ENCODE peak calls at places on chromosomes 7 and 10, in five cellular contexts. M, T, W, R and J are unnamed samples.

GRCh38 chr7:46115410-46115809 is 194.3 kb upstream of the IGFBP3 start:
- DNase-seq in M (no peak), T (no peak), W (no peak), R (no peak), J (no peak)

GRCh38 chr7:75980865-75981449 is 13.4 kb downstream of the TMEM120A start:
- DNase-seq in M (no peak), T (peak), W (no peak), R (no peak), J (no peak)

GRCh38 chr7:24279512-24279911 is 4.5 kb upstream of the NPY start:
- DNase-seq in M (no peak), T (no peak), W (no peak), R (no peak), J (no peak)

GRCh38 chr7:139284252-139284896 is 53.3 kb downstream of the UBN2 start:
- DNase-seq in M (no peak), T (no peak), W (peak), R (no peak), J (no peak)

GRCh38 chr7:47988496-47989386 is 9.3 kb upstream of the HUS1 start:
- DNase-seq in M (no peak), T (no peak), W (no peak), R (peak), J (no peak)

GRCh38 chr10:29539398-29539797 is 95.4 kb downstream of the SVIL start:
- DNase-seq in M (no peak), T (no peak), W (no peak), R (no peak), J (no peak)

GRCh38 chr7:99628471-99629465 is 12.0 kb downstream of the ZSCAN25 start:
- DNase-seq in M (no peak), T (no peak), W (no peak), R (no peak), J (no peak)

GRCh38 chr10:86366033-86366901 is at the start of gene GRID1:
- DNase-seq in M (no peak), T (no peak), W (no peak), R (peak), J (no peak)

GRCh38 chr7:119572541-119572940 is 700.4 kb upstream of the KCND2 start:
- DNase-seq in M (no peak), T (no peak), W (no peak), R (no peak), J (no peak)

GRCh38 chr7:68185641-68186040 is 1189.0 kb downstream of the TYW1 start:
- DNase-seq in M (no peak), T (no peak), W (no peak), R (no peak), J (no peak)

GRCh38 chr7:22675436-22675835 is 51.6 kb upstream of the IL6 start:
- DNase-seq in M (no peak), T (no peak), W (no peak), R (no peak), J (no peak)

GRCh38 chr7:106012935-106013439 is 49.9 kb downstream of the CDHR3 start:
- DNase-seq in M (no peak), T (no peak), W (no peak), R (no peak), J (no peak)

GRCh38 chr10:35212856-35213255 is 86.2 kb downstream of the CREM start:
- DNase-seq in M (no peak), T (no peak), W (peak), R (no peak), J (no peak)

GRCh38 chr7:99489235-99489634 is 10.8 kb downstream of the ZNF394 start:
- DNase-seq in M (no peak), T (no peak), W (no peak), R (peak), J (no peak)

GRCh38 chr10:72318383-72319262 is 36.1 kb downstream of the DNAJB12 start:
- DNase-seq in M (no peak), T (no peak), W (no peak), R (no peak), J (no peak)

GRCh38 chr10:100364735-100365391 is 17.8 kb downstream of the SCD start:
- DNase-seq in M (peak), T (peak), W (peak), R (peak), J (no peak)

GRCh38 chr10:82742478-82742877 is 867.5 kb downstream of the NRG3 start:
- DNase-seq in M (no peak), T (no peak), W (no peak), R (peak), J (no peak)

GRCh38 chr7:36620166-36620708 is 104.1 kb downstream of the AOAH start:
- DNase-seq in M (no peak), T (no peak), W (no peak), R (no peak), J (no peak)

GRCh38 chr10:23294638-23295247 is 49.9 kb downstream of the C10orf67 start:
- DNase-seq in M (no peak), T (no peak), W (no peak), R (no peak), J (no peak)

GRCh38 chr10:121058082-121058481 is 206.9 kb downstream of the WDR11 start:
- DNase-seq in M (no peak), T (no peak), W (no peak), R (no peak), J (no peak)

GRCh38 chr7:2540641-2541051 is 14.7 kb downstream of the BRAT1 start:
- DNase-seq in M (no peak), T (no peak), W (peak), R (peak), J (no peak)

GRCh38 chr10:52488606-52489485 is 174.8 kb downstream of the DKK1 start:
- DNase-seq in M (no peak), T (no peak), W (no peak), R (peak), J (no peak)

GRCh38 chr10:71210031-71210871 is 2.1 kb upstream of the UNC5B start:
- DNase-seq in M (no peak), T (no peak), W (no peak), R (no peak), J (no peak)

GRCh38 chr10:124378817-124379510 is 39.8 kb downstream of the OAT start:
- DNase-seq in M (no peak), T (no peak), W (no peak), R (no peak), J (no peak)

GRCh38 chr10:114437456-114438292 is 33.4 kb upstream of the AFAP1L2 start:
- DNase-seq in M (no peak), T (no peak), W (no peak), R (peak), J (no peak)

GRCh38 chr10:91409869-91410637 is at the start of gene HECTD2:
- DNase-seq in M (peak), T (peak), W (peak), R (peak), J (peak)

GRCh38 chr10:123687758-123688157 is 21.6 kb downstream of the GPR26 start:
- DNase-seq in M (no peak), T (no peak), W (no peak), R (peak), J (no peak)

GRCh38 chr10:3235996-3236510 is 63.5 kb upstream of the PITRM1 start:
- DNase-seq in M (no peak), T (no peak), W (no peak), R (no peak), J (no peak)

GRCh38 chr10:79116801-79117723 is 48.3 kb downstream of the ZMIZ1 start:
- DNase-seq in M (peak), T (no peak), W (peak), R (no peak), J (no peak)

GRCh38 chr7:135490783-135491182 is 19.1 kb downstream of the CNOT4 start:
- DNase-seq in M (no peak), T (no peak), W (no peak), R (no peak), J (no peak)

GRCh38 chr10:129785536-129785981 is 178.5 kb downstream of the EBF3 start:
- DNase-seq in M (no peak), T (no peak), W (no peak), R (peak), J (no peak)

GRCh38 chr10:11742009-11742778 is at the start of gene ECHDC3:
- DNase-seq in M (no peak), T (peak), W (peak), R (no peak), J (peak)

GRCh38 chr10:71396714-71397339 is at the start of gene CDH23:
- DNase-seq in M (no peak), T (peak), W (peak), R (no peak), J (no peak)

GRCh38 chr10:80468002-80468401 is 13.9 kb downstream of the TSPAN14 start:
- DNase-seq in M (peak), T (peak), W (peak), R (peak), J (no peak)

GRCh38 chr7:115838829-115839228 is 191.7 kb downstream of the TFEC start:
- DNase-seq in M (no peak), T (no peak), W (no peak), R (no peak), J (no peak)

GRCh38 chr10:120460776-120461175 is 3.7 kb downstream of the PLPP4 start:
- DNase-seq in M (no peak), T (no peak), W (no peak), R (no peak), J (no peak)

GRCh38 chr7:33933611-33934281 is 28.4 kb downstream of the BMPER start:
- DNase-seq in M (no peak), T (no peak), W (no peak), R (no peak), J (no peak)

GRCh38 chr7:94240902-94241301 is 153.8 kb upstream of the COL1A2 start:
- DNase-seq in M (no peak), T (no peak), W (no peak), R (no peak), J (no peak)

GRCh38 chr7:28546067-28546466 is 133.7 kb downstream of the CREB5 start:
- DNase-seq in M (no peak), T (no peak), W (no peak), R (no peak), J (no peak)
- TF ChIP-seq POLR2A in M (no peak), T (no peak), W (no peak), R (no peak), J (no peak)

DNA sequence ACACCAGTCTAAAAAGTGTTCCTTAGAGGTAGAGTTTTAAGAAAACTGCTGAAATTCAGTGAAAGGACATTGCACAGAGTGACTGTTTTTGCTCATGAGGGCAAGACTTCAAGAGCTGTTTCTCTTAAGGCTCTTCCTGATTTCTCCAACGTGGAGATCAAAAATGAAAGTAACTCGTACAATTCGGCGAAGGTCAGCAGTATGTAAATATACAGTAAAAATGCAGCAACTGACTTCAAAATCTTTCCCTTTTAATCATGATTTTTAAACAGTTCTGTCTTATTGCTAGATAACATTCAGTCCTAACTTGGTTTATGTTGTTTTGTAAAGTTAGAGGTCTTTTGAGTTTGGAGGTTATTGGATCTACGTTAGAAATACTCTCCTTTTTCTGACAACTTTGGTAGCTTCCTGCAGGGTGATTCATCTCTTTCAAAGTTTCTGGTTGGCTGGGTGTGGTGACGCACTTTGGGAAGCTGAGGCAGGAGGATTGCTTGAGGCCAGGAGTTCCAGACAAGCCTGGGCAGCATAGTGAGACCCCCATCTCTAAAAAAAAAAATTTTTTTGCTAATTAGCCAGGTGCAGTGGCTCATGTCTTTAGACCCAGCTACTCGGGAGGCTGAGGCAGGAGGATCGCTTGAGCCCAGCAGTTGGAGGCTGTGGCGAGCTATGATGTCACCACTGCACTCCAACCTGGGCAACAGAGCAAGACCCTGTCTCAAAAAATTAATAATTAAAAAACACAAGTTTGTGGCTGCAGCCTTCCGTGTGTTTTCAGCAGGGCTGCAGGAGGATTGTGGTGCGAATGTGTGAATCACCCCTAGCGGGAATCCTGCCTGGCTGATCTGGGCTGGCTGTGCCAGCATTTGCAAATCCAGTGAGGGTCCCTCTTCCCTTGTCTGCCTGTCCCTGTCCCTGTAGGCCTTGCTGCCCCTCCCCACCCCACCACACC is 29.2 kb upstream of the AP5Z1 start:
- DNase-seq in M (no peak), T (no peak), W (peak), R (peak), J (no peak)
- TF ChIP-seq POLR2A in M (no peak), T (no peak), W (peak), R (no peak), J (no peak)

DNA sequence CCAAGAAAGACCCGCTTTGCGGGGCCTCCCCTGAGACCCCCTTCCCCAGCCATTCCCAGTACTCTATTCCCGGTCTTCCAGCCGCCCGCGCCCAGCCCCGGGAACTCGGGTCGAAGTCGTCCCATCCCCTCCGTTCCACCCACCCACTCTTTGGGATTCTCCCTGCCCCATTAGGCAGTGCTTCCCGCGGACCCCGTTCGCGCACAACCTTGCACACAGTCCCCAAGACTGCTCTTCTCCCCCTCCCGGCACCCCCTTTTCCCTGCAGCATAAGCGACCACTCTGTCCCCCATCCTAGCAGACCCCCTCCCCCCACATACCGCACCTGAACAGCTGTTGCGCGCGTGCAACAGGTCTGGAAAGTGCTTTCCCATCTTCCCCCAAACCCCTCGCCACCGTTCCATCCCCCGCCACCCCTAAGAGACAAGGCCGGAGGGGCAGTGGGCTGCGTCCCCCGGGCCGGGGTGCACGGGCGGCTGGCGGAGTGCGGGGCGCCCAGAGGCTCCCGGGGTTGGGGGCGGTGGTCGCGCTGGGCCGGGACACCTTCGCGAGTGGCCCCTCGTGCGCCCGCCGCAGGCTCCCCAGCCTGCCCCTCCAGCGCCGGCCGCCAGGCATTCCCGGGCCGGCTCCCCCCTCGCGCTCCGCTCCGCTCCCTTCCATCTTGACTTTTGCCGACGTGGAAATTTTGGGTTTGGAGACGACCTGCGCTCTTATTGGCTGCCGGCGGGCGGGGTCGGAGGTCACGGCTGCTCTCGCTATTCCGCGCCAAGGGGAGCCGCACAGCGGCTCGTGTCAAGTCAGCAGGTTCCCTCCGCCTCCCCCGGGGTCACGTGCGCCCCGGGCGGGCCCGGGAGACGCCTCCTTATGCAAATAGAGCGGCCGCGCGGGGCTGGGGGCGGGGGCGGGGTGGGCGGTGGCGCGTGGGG is 201.2 kb upstream of the NFE2L3 start:
- DNase-seq in M (peak), T (peak), W (peak), R (peak), J (peak)
- TF ChIP-seq POLR2A in M (no peak), T (no peak), W (no peak), R (no peak), J (peak)

GRCh38 chr7:101308245-101309085 is 13.1 kb downstream of the IFT22 start:
- DNase-seq in M (peak), T (peak), W (peak), R (peak), J (no peak)
- TF ChIP-seq POLR2A in M (no peak), T (no peak), W (peak), R (peak), J (no peak)